ENCODE peak calls at places on chromosomes 7 and 10, in eight cellular contexts. One of them, this sample, is unnamed.
A peak's percentile ranks its signal among the peaks of the same experiment; 100 is the strongest.

GRCh38 chr10:51894752-51895151 is 195.4 kb upstream of the CSTF2T start:
- DNase-seq in ACHN: no peak
- DNase-seq in NCI-H82: no peak
- DNase-seq in heart right ventricle: no peak
- DNase-seq in naive thymus-derived CD4-positive, alpha-beta T cell: no peak
- DNase-seq in Calu3: no peak
- DNase-seq in stimulated activated CD4-positive, alpha-beta T cell treated with anti-CD3 and anti-CD28 coated beads, Interleukin-2, amount 100 ng/mL, for 24 hours: no peak
- DNase-seq in endothelial cell of umbilical vein: no peak
- DNase-seq in this sample: no peak

GRCh38 chr7:42091461-42092229 is 145.4 kb downstream of the GLI3 start:
- DNase-seq in naive thymus-derived CD4-positive, alpha-beta T cell: no peak
- DNase-seq in NCI-H82: peak; percentile 10
- DNase-seq in ACHN: no peak
- DNase-seq in Calu3: no peak
- DNase-seq in heart right ventricle: no peak
- DNase-seq in endothelial cell of umbilical vein: peak; percentile 51
- DNase-seq in stimulated activated CD4-positive, alpha-beta T cell treated with anti-CD3 and anti-CD28 coated beads, Interleukin-2, amount 100 ng/mL, for 24 hours: no peak
- DNase-seq in this sample: peak; percentile 27

GRCh38 chr10:101441539-101442455 is 87.8 kb downstream of the BTRC start:
- DNase-seq in Calu3: peak; percentile 20
- DNase-seq in NCI-H82: peak; percentile 98
- DNase-seq in stimulated activated CD4-positive, alpha-beta T cell treated with anti-CD3 and anti-CD28 coated beads, Interleukin-2, amount 100 ng/mL, for 24 hours: no peak
- DNase-seq in ACHN: peak; percentile 71
- DNase-seq in heart right ventricle: no peak
- DNase-seq in naive thymus-derived CD4-positive, alpha-beta T cell: peak; percentile 39
- DNase-seq in endothelial cell of umbilical vein: peak; percentile 70
- DNase-seq in this sample: peak; percentile 29

GRCh38 chr10:89633484-89633883 is 11.6 kb downstream of the PANK1 start:
- DNase-seq in Calu3: peak; percentile 31
- DNase-seq in heart right ventricle: no peak
- DNase-seq in ACHN: peak; percentile 62
- DNase-seq in endothelial cell of umbilical vein: no peak
- DNase-seq in NCI-H82: no peak
- DNase-seq in stimulated activated CD4-positive, alpha-beta T cell treated with anti-CD3 and anti-CD28 coated beads, Interleukin-2, amount 100 ng/mL, for 24 hours: no peak
- DNase-seq in naive thymus-derived CD4-positive, alpha-beta T cell: no peak
- DNase-seq in this sample: no peak

GRCh38 chr7:18429547-18429946 is 66.0 kb upstream of the HDAC9 start:
- DNase-seq in Calu3: no peak
- DNase-seq in NCI-H82: no peak
- DNase-seq in naive thymus-derived CD4-positive, alpha-beta T cell: no peak
- DNase-seq in endothelial cell of umbilical vein: peak; percentile 33
- DNase-seq in ACHN: peak; percentile 83
- DNase-seq in heart right ventricle: no peak
- DNase-seq in stimulated activated CD4-positive, alpha-beta T cell treated with anti-CD3 and anti-CD28 coated beads, Interleukin-2, amount 100 ng/mL, for 24 hours: no peak
- DNase-seq in this sample: no peak

GRCh38 chr10:1487288-1487687 is 250.0 kb downstream of the ADARB2 start:
- DNase-seq in heart right ventricle: no peak
- DNase-seq in Calu3: no peak
- DNase-seq in NCI-H82: no peak
- DNase-seq in endothelial cell of umbilical vein: no peak
- DNase-seq in stimulated activated CD4-positive, alpha-beta T cell treated with anti-CD3 and anti-CD28 coated beads, Interleukin-2, amount 100 ng/mL, for 24 hours: no peak
- DNase-seq in naive thymus-derived CD4-positive, alpha-beta T cell: no peak
- DNase-seq in ACHN: no peak
- DNase-seq in this sample: no peak

GRCh38 chr7:39238209-39238869 is 260.6 kb downstream of the POU6F2 start:
- DNase-seq in ACHN: no peak
- DNase-seq in endothelial cell of umbilical vein: no peak
- DNase-seq in Calu3: no peak
- DNase-seq in naive thymus-derived CD4-positive, alpha-beta T cell: no peak
- DNase-seq in NCI-H82: peak; percentile 41
- DNase-seq in stimulated activated CD4-positive, alpha-beta T cell treated with anti-CD3 and anti-CD28 coated beads, Interleukin-2, amount 100 ng/mL, for 24 hours: no peak
- DNase-seq in heart right ventricle: no peak
- DNase-seq in this sample: no peak

GRCh38 chr10:132933308-132934042 is 8.9 kb downstream of the CFAP46 start:
- DNase-seq in heart right ventricle: no peak
- DNase-seq in endothelial cell of umbilical vein: no peak
- DNase-seq in stimulated activated CD4-positive, alpha-beta T cell treated with anti-CD3 and anti-CD28 coated beads, Interleukin-2, amount 100 ng/mL, for 24 hours: no peak
- DNase-seq in Calu3: no peak
- DNase-seq in NCI-H82: no peak
- DNase-seq in ACHN: no peak
- DNase-seq in naive thymus-derived CD4-positive, alpha-beta T cell: no peak
- DNase-seq in this sample: no peak

GRCh38 chr7:80259-81236 is 111.8 kb upstream of the FAM20C start:
- DNase-seq in ACHN: no peak
- DNase-seq in NCI-H82: no peak
- DNase-seq in heart right ventricle: no peak
- DNase-seq in Calu3: no peak
- DNase-seq in stimulated activated CD4-positive, alpha-beta T cell treated with anti-CD3 and anti-CD28 coated beads, Interleukin-2, amount 100 ng/mL, for 24 hours: no peak
- DNase-seq in naive thymus-derived CD4-positive, alpha-beta T cell: no peak
- DNase-seq in endothelial cell of umbilical vein: no peak
- DNase-seq in this sample: no peak

GRCh38 chr7:2635810-2636701 is 4.3 kb downstream of the TTYH3 start:
- DNase-seq in ACHN: peak; percentile 51
- DNase-seq in NCI-H82: no peak
- DNase-seq in naive thymus-derived CD4-positive, alpha-beta T cell: no peak
- DNase-seq in heart right ventricle: peak; percentile 81
- DNase-seq in stimulated activated CD4-positive, alpha-beta T cell treated with anti-CD3 and anti-CD28 coated beads, Interleukin-2, amount 100 ng/mL, for 24 hours: no peak
- DNase-seq in endothelial cell of umbilical vein: no peak
- DNase-seq in Calu3: no peak
- DNase-seq in this sample: no peak

GRCh38 chr7:44057849-44058758 is 7.3 kb downstream of the PGAM2 start:
- DNase-seq in Calu3: no peak
- DNase-seq in stimulated activated CD4-positive, alpha-beta T cell treated with anti-CD3 and anti-CD28 coated beads, Interleukin-2, amount 100 ng/mL, for 24 hours: no peak
- DNase-seq in heart right ventricle: no peak
- DNase-seq in naive thymus-derived CD4-positive, alpha-beta T cell: no peak
- DNase-seq in ACHN: no peak
- DNase-seq in NCI-H82: no peak
- DNase-seq in endothelial cell of umbilical vein: no peak
- DNase-seq in this sample: no peak

GRCh38 chr7:143979999-143980398 is 20.1 kb upstream of the OR6B1 start:
- DNase-seq in ACHN: no peak
- DNase-seq in naive thymus-derived CD4-positive, alpha-beta T cell: no peak
- DNase-seq in Calu3: no peak
- DNase-seq in stimulated activated CD4-positive, alpha-beta T cell treated with anti-CD3 and anti-CD28 coated beads, Interleukin-2, amount 100 ng/mL, for 24 hours: no peak
- DNase-seq in endothelial cell of umbilical vein: no peak
- DNase-seq in heart right ventricle: no peak
- DNase-seq in NCI-H82: no peak
- DNase-seq in this sample: no peak

GRCh38 chr10:60732240-60733188 is 45.8 kb upstream of the CDK1 start:
- DNase-seq in stimulated activated CD4-positive, alpha-beta T cell treated with anti-CD3 and anti-CD28 coated beads, Interleukin-2, amount 100 ng/mL, for 24 hours: peak; percentile 26
- DNase-seq in ACHN: peak; percentile 11
- DNase-seq in heart right ventricle: no peak
- DNase-seq in naive thymus-derived CD4-positive, alpha-beta T cell: peak; percentile 46
- DNase-seq in endothelial cell of umbilical vein: no peak
- DNase-seq in NCI-H82: peak; percentile 2
- DNase-seq in Calu3: peak; percentile 35
- DNase-seq in this sample: no peak

GRCh38 chr7:41367967-41368882 is 334.7 kb downstream of the INHBA start:
- DNase-seq in heart right ventricle: peak; percentile 19
- DNase-seq in naive thymus-derived CD4-positive, alpha-beta T cell: no peak
- DNase-seq in NCI-H82: no peak
- DNase-seq in ACHN: no peak
- DNase-seq in stimulated activated CD4-positive, alpha-beta T cell treated with anti-CD3 and anti-CD28 coated beads, Interleukin-2, amount 100 ng/mL, for 24 hours: no peak
- DNase-seq in Calu3: no peak
- DNase-seq in endothelial cell of umbilical vein: no peak
- DNase-seq in this sample: no peak

GRCh38 chr10:5532231-5532605 is 7.5 kb downstream of the CALML3 start:
- DNase-seq in Calu3: no peak
- DNase-seq in heart right ventricle: no peak
- DNase-seq in NCI-H82: no peak
- DNase-seq in stimulated activated CD4-positive, alpha-beta T cell treated with anti-CD3 and anti-CD28 coated beads, Interleukin-2, amount 100 ng/mL, for 24 hours: no peak
- DNase-seq in endothelial cell of umbilical vein: no peak
- DNase-seq in naive thymus-derived CD4-positive, alpha-beta T cell: no peak
- DNase-seq in ACHN: no peak
- DNase-seq in this sample: no peak

GRCh38 chr10:121879476-121879875 is 48.4 kb downstream of the ATE1 start:
- DNase-seq in ACHN: no peak
- DNase-seq in Calu3: no peak
- DNase-seq in stimulated activated CD4-positive, alpha-beta T cell treated with anti-CD3 and anti-CD28 coated beads, Interleukin-2, amount 100 ng/mL, for 24 hours: no peak
- DNase-seq in NCI-H82: no peak
- DNase-seq in heart right ventricle: no peak
- DNase-seq in naive thymus-derived CD4-positive, alpha-beta T cell: no peak
- DNase-seq in endothelial cell of umbilical vein: no peak
- DNase-seq in this sample: no peak

GRCh38 chr7:93232673-93233018 is 480 bp downstream of the VPS50 start:
- DNase-seq in naive thymus-derived CD4-positive, alpha-beta T cell: no peak
- DNase-seq in stimulated activated CD4-positive, alpha-beta T cell treated with anti-CD3 and anti-CD28 coated beads, Interleukin-2, amount 100 ng/mL, for 24 hours: no peak
- DNase-seq in Calu3: peak; percentile 3
- DNase-seq in endothelial cell of umbilical vein: no peak
- DNase-seq in ACHN: peak; percentile 40
- DNase-seq in heart right ventricle: no peak
- DNase-seq in NCI-H82: peak; percentile 39
- DNase-seq in this sample: no peak

GRCh38 chr7:122212754-122213153 is 68.7 kb upstream of the AASS start:
- DNase-seq in NCI-H82: no peak
- DNase-seq in ACHN: no peak
- DNase-seq in endothelial cell of umbilical vein: no peak
- DNase-seq in heart right ventricle: no peak
- DNase-seq in Calu3: no peak
- DNase-seq in naive thymus-derived CD4-positive, alpha-beta T cell: no peak
- DNase-seq in stimulated activated CD4-positive, alpha-beta T cell treated with anti-CD3 and anti-CD28 coated beads, Interleukin-2, amount 100 ng/mL, for 24 hours: no peak
- DNase-seq in this sample: no peak

GRCh38 chr10:89591796-89592271 is 53.2 kb downstream of the PANK1 start:
- DNase-seq in ACHN: no peak
- DNase-seq in naive thymus-derived CD4-positive, alpha-beta T cell: no peak
- DNase-seq in heart right ventricle: peak; percentile 13
- DNase-seq in endothelial cell of umbilical vein: no peak
- DNase-seq in stimulated activated CD4-positive, alpha-beta T cell treated with anti-CD3 and anti-CD28 coated beads, Interleukin-2, amount 100 ng/mL, for 24 hours: no peak
- DNase-seq in Calu3: no peak
- DNase-seq in NCI-H82: no peak
- DNase-seq in this sample: no peak

GRCh38 chr7:123571684-123572083 is 14.1 kb upstream of the NDUFA5 start:
- DNase-seq in endothelial cell of umbilical vein: no peak
- DNase-seq in Calu3: peak; percentile 5
- DNase-seq in stimulated activated CD4-positive, alpha-beta T cell treated with anti-CD3 and anti-CD28 coated beads, Interleukin-2, amount 100 ng/mL, for 24 hours: no peak
- DNase-seq in NCI-H82: no peak
- DNase-seq in heart right ventricle: no peak
- DNase-seq in ACHN: no peak
- DNase-seq in naive thymus-derived CD4-positive, alpha-beta T cell: no peak
- DNase-seq in this sample: no peak

GRCh38 chr10:84820596-84820995 is 492.2 kb downstream of the CCSER2 start:
- DNase-seq in NCI-H82: peak; percentile 47
- DNase-seq in naive thymus-derived CD4-positive, alpha-beta T cell: no peak
- DNase-seq in Calu3: no peak
- DNase-seq in ACHN: no peak
- DNase-seq in heart right ventricle: no peak
- DNase-seq in stimulated activated CD4-positive, alpha-beta T cell treated with anti-CD3 and anti-CD28 coated beads, Interleukin-2, amount 100 ng/mL, for 24 hours: no peak
- DNase-seq in endothelial cell of umbilical vein: no peak
- DNase-seq in this sample: no peak